ENCODE peak calls at places on chromosome 22, in eight cellular contexts. V is memory B cell, E is midbrain, F is iPS-NIHi11, W is AG04450, G is EL, H is cardiac fibroblast, U is neural progenitor cell. L is an unnamed sample.

GRCh38 chr22:30969532-30970355 is 679 bp downstream of the TUG1 start:
- DNase-seq in G (peak), V (no peak), E (peak), U (no peak), F (no peak), W (no peak), H (peak), L (no peak)

GRCh38 chr22:39997939-39998726 is 3.4 kb downstream of the FAM83F start:
- DNase-seq in W (no peak), G (peak), U (peak), F (peak), V (no peak), H (peak), E (no peak), L (no peak)

GRCh38 chr22:46613606-46613997 is 6.6 kb upstream of the GRAMD4 start:
- DNase-seq in G (peak), U (no peak), V (no peak), W (no peak), E (no peak), F (no peak), H (peak), L (no peak)

GRCh38 chr22:45475063-45475747 is 27.5 kb upstream of the FBLN1 start:
- DNase-seq in V (no peak), H (peak), W (no peak), G (no peak), E (no peak), U (no peak), F (no peak), L (no peak)

GRCh38 chr22:19117111-19117512 is 5.1 kb downstream of the DGCR2 start:
- DNase-seq in V (no peak), H (no peak), G (no peak), W (no peak), F (no peak), U (no peak), E (no peak), L (no peak)

GRCh38 chr22:31093090-31093850 is 12.2 kb downstream of the SMTN start:
- DNase-seq in H (no peak), G (no peak), E (peak), V (no peak), F (no peak), U (no peak), W (no peak), L (no peak)

GRCh38 chr22:30940655-30941362 is 27.8 kb downstream of the MORC2 start:
- DNase-seq in G (no peak), H (no peak), E (no peak), U (no peak), V (no peak), W (no peak), F (no peak), L (no peak)

GRCh38 chr22:23915230-23915754 is 21.1 kb downstream of the MIF start:
- DNase-seq in E (no peak), F (no peak), U (no peak), W (no peak), G (no peak), V (no peak), H (no peak), L (no peak)

GRCh38 chr22:37213218-37213855 is 1.1 kb upstream of the SSTR3 start:
- DNase-seq in V (no peak), H (no peak), U (no peak), W (no peak), G (no peak), E (no peak), F (no peak), L (peak)

GRCh38 chr22:37145415-37146385 is 4.0 kb downstream of the IL2RB start:
- DNase-seq in U (no peak), H (no peak), V (no peak), W (no peak), F (no peak), G (no peak), E (no peak), L (no peak)

GRCh38 chr22:22036588-22036987 is 54.0 kb upstream of the TOP3B start:
- DNase-seq in U (no peak), F (no peak), V (no peak), H (no peak), W (no peak), G (no peak), E (no peak), L (no peak)

L was measured in activated B cell treated with CpG ODN at 0.5 μM for 24 hours.